ENCODE peak calls at places on chromosomes 3 and 15, in seven cellular contexts. H is HFFc6; N is activated T-cell treated with anti-CD3 and anti-CD28 coated beads, Interleukin-2, amount 50 U/mL, for 1 hour; F is activated T-helper 9 cell treated with anti-CD3 and anti-CD28 coated beads, Interleukin-2, amount 50 U/mL, for 16 hours; I is lower lobe of right lung; V is choroid plexus epithelial cell; E is pons. K is an unnamed sample.

GRCh38 chr3:99641984-99642383 is 3.6 kb downstream of the COL8A1 start:
- DNase-seq in H (no peak), N (no peak), F (no peak), I (no peak), V (no peak), E (no peak), K (no peak)

GRCh38 chr3:9248232-9249191 is 934 bp downstream of the SRGAP3 start:
- DNase-seq in H (no peak), N (no peak), F (no peak), I (no peak), V (no peak), E (peak), K (peak)

GRCh38 chr3:122682016-122682374 is 1.4 kb downstream of the PARP14 start:
- DNase-seq in H (no peak), N (no peak), F (no peak), I (no peak), V (no peak), E (no peak), K (no peak)

GRCh38 chr15:59725172-59725486 is 36.0 kb upstream of the BNIP2 start:
- DNase-seq in H (no peak), N (no peak), F (no peak), I (no peak), V (no peak), E (no peak), K (no peak)

GRCh38 chr3:54641226-54642014 is 286.4 kb downstream of the LRTM1 start:
- DNase-seq in H (no peak), N (no peak), F (no peak), I (no peak), V (no peak), E (no peak), K (no peak)

GRCh38 chr3:41881233-41881821 is 80.6 kb downstream of the ULK4 start:
- DNase-seq in H (peak), N (no peak), F (no peak), I (no peak), V (peak), E (peak), K (peak)

GRCh38 chr3:125119752-125120369 is 64.1 kb upstream of the HEG1 start:
- DNase-seq in H (no peak), N (no peak), F (no peak), I (no peak), V (no peak), E (no peak), K (no peak)

GRCh38 chr3:59498995-59499394 is 449.2 kb upstream of the CFAP20DC start:
- DNase-seq in H (no peak), N (no peak), F (no peak), I (no peak), V (no peak), E (no peak), K (no peak)

GRCh38 chr3:77605865-77606264 is 566.0 kb downstream of the ROBO2 start:
- DNase-seq in H (no peak), N (no peak), F (no peak), I (no peak), V (no peak), E (no peak), K (no peak)

GRCh38 chr15:33500432-33500831 is 189.7 kb downstream of the RYR3 start:
- DNase-seq in H (no peak), N (no peak), F (no peak), I (no peak), V (no peak), E (no peak), K (no peak)

GRCh38 chr15:67916565-67916964 is 76.7 kb upstream of the RNU6-1 start:
- DNase-seq in H (no peak), N (no peak), F (no peak), I (no peak), V (no peak), E (no peak), K (no peak)

GRCh38 chr3:194879126-194879887 is 193.6 kb downstream of the FAM43A start:
- DNase-seq in H (no peak), N (no peak), F (no peak), I (peak), V (no peak), E (no peak), K (no peak)

GRCh38 chr15:73982251-73982962 is 9.7 kb downstream of the STOML1 start:
- DNase-seq in H (peak), N (no peak), F (no peak), I (peak), V (peak), E (peak), K (peak)

GRCh38 chr15:30962079-30962478 is 29.3 kb downstream of the MTMR10 start:
- DNase-seq in H (no peak), N (no peak), F (no peak), I (no peak), V (no peak), E (no peak), K (no peak)

GRCh38 chr3:160564949-160565441 is 376 bp downstream of the KPNA4 start:
- DNase-seq in H (peak), N (no peak), F (peak), I (peak), V (peak), E (no peak), K (peak)

GRCh38 chr15:36468746-36469145 is 110.7 kb upstream of the CDIN1 start:
- DNase-seq in H (peak), N (no peak), F (no peak), I (peak), V (peak), E (no peak), K (no peak)

GRCh38 chr3:31947671-31948091 is 33.4 kb downstream of the OSBPL10 start:
- DNase-seq in H (no peak), N (no peak), F (no peak), I (no peak), V (no peak), E (no peak), K (no peak)

GRCh38 chr15:51681303-51681963 is at the start of gene SCG3:
- DNase-seq in H (no peak), N (peak), F (peak), I (peak), V (peak), E (peak), K (peak)

K was measured in head of caudate nucleus.